ENCODE peak calls at places on chromosome 18, in eight cellular contexts. P is hypothalamus; H is ACHN; W is choroid plexus epithelial cell; C is brain microvascular endothelial cell; J is stimulated activated CD4-positive, alpha-beta T cell treated with anti-CD3 and anti-CD28 coated beads, Interleukin-1b, Interleukin-23, amount 100 ng/mL, for 24 hours; S is amniotic stem cell; I is iris pigment epithelial cell. N is an unnamed sample.
A peak's percentile ranks its signal among the peaks of the same experiment; 100 is the strongest.

GRCh38 chr18:74497308-74497640 is 1.1 kb downstream of the CNDP2 start:
- DNase-seq in P (no peak), H (peak; percentile 11), W (no peak), C (no peak), J (no peak), S (no peak), I (no peak), N (no peak)

GRCh38 chr18:34077599-34077998 is 147.1 kb downstream of the NOL4 start:
- DNase-seq in P (no peak), H (peak; percentile 2), W (no peak), C (no peak), J (no peak), S (no peak), I (no peak), N (no peak)

GRCh38 chr18:50847192-50847591 is 27.4 kb upstream of the MRO start:
- DNase-seq in P (no peak), H (no peak), W (peak; percentile 52), C (peak; percentile 74), J (no peak), S (no peak), I (peak; percentile 71), N (no peak)

GRCh38 chr18:48222118-48222517 is 187.1 kb downstream of the ZBTB7C start:
- DNase-seq in P (no peak), H (no peak), W (peak; percentile 82), C (peak; percentile 17), J (no peak), S (no peak), I (peak; percentile 49), N (no peak)

GRCh38 chr18:55778731-55779460 is 190.9 kb upstream of the TCF4 start:
- DNase-seq in P (no peak), H (no peak), W (no peak), C (no peak), J (no peak), S (no peak), I (peak; percentile 14), N (no peak)

GRCh38 chr18:49723648-49724180 is 89.6 kb downstream of the ACAA2 start:
- DNase-seq in P (no peak), H (no peak), W (no peak), C (peak; percentile 41), J (peak; percentile 1), S (no peak), I (no peak), N (no peak)

GRCh38 chr18:56997200-56997599 is 149.7 kb upstream of the BOD1L2 start:
- DNase-seq in P (no peak), H (no peak), W (no peak), C (no peak), J (no peak), S (no peak), I (no peak), N (no peak)

GRCh38 chr18:21218862-21219261 is 23.2 kb upstream of the GREB1L start:
- DNase-seq in P (no peak), H (no peak), W (peak; percentile 48), C (no peak), J (no peak), S (no peak), I (no peak), N (no peak)

GRCh38 chr18:79509536-79509930 is 113.8 kb downstream of the NFATC1 start:
- DNase-seq in P (no peak), H (no peak), W (no peak), C (no peak), J (no peak), S (no peak), I (no peak), N (peak; percentile 16)

N was measured in tibial artery.